ENCODE peak calls at places on chromosomes 4 and X, in four cellular contexts. L is CD8-positive, alpha-beta memory T cell; V is cardiac muscle cell; Z is aorta. R is an unnamed sample.

GRCh38 chr4:61185288-61185687 is 14.8 kb upstream of the ADGRL3 start:
- DNase-seq in L (no peak), V (no peak), Z (no peak), R (no peak)

GRCh38 chrX:9677098-9677739 is 88.4 kb downstream of the GPR143 start:
- DNase-seq in L (no peak), V (peak; percentile 40), Z (no peak), R (no peak)

GRCh38 chrX:34810911-34811310 is 131.7 kb upstream of the FAM47B start:
- DNase-seq in L (no peak), V (no peak), Z (no peak), R (no peak)

GRCh38 chr4:82721819-82722423 is 76.7 kb downstream of the SCD5 start:
- DNase-seq in L (no peak), V (no peak), Z (no peak), R (peak; percentile 61)

GRCh38 chr4:142365386-142365785 is 480.7 kb downstream of the INPP4B start:
- DNase-seq in L (no peak), V (no peak), Z (no peak), R (no peak)

GRCh38 chr4:76803522-76803921 is 94.4 kb downstream of the SOWAHB start:
- DNase-seq in L (no peak), V (peak; percentile 83), Z (no peak), R (no peak)

GRCh38 chrX:5936438-5936837 is 292.2 kb downstream of the NLGN4X start:
- DNase-seq in L (no peak), V (peak; percentile 50), Z (no peak), R (no peak)

GRCh38 chr4:122687450-122688121 is 44.9 kb upstream of the BBS12 start:
- DNase-seq in L (no peak), V (peak; percentile 33), Z (no peak), R (no peak)

GRCh38 chrX:65491620-65492019 is 43.0 kb downstream of the LAS1L start:
- DNase-seq in L (no peak), V (no peak), Z (no peak), R (no peak)

DNA sequence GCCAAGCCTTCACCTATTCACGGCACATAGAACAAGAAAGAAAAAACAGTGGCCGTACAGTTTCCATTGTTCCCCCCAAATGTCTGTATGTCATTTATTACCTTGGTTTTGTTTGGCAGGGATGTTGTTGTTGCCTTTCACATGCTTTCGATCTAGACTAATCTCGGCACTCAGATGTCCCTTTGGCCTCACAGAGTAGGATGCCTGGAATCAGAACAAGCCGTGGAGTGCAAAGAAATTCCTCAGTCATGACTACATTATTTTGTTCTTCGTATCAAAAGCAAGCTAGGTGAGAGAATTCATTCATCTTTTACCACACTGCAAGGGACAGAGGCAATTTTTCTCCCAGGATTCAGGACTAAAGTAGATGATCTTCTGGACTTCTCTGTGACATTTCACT is 106.9 kb downstream of the SMIM20 start:
- DNase-seq in L (no peak), V (peak; percentile 43), Z (no peak), R (no peak)
- H3K4me3 ChIP-seq in L (no peak overlapping the region), V (no peak overlapping the region), Z (no peak overlapping the region), R (no peak overlapping the region)

GRCh38 chr4:139736661-139737060 is 71.0 kb downstream of the MGST2 start:
- DNase-seq in L (no peak), V (peak; percentile 22), Z (no peak), R (no peak)
- H3K4me1 ChIP-seq in L (no peaks in the 10 kb centered on the region), V (peaks cover 66% of the 10 kb centered on the region), Z (peaks cover 2% of the 10 kb centered on the region), R (no peaks in the 10 kb centered on the region)

GRCh38 chr4:67531349-67531748 is 14.0 kb downstream of the CENPC start:
- DNase-seq in L (no peak), V (no peak), Z (no peak), R (no peak)

GRCh38 chr4:67539830-67540229 is 5.5 kb downstream of the CENPC start:
- DNase-seq in L (no peak), V (no peak), Z (no peak), R (no peak)

GRCh38 chr4:67533112-67533511 is 12.2 kb downstream of the CENPC start:
- DNase-seq in L (no peak), V (no peak), Z (no peak), R (no peak)

GRCh38 chr4:67535280-67535840 is 9.9 kb downstream of the CENPC start:
- DNase-seq in L (no peak), V (no peak), Z (no peak), R (no peak)
- H3K36me3 ChIP-seq in L (peaks cover 29% of the 10 kb centered on the region), V (peaks cover 27% of the 10 kb centered on the region), Z (peaks cover 6% of the 10 kb centered on the region), R (peaks cover 54% of the 10 kb centered on the region)

DNA sequence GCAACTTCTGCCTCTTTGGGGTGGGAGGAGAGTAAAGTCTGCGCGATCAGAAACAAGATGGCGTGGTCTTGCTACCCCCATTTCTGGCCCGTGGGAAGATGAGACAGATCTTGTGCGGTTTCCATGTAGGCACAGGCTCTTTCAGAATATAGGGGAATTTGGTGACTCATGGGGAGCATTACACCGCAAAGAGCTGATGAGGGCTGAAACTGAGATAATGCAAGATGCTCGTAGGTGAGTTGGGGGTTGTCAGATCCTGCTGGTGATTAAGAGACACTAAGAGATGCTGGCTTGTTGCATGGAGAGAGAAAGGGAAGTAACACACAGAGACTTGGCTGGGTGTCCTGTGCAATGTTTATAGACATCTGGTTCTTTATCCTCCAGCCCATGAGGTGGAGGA is 1.5 kb downstream of the EVC start:
- DNase-seq in L (no peak), V (peak; percentile 48), Z (no peak), R (no peak)
- H3K4me3 ChIP-seq in L (no peak overlapping the region), V (no peak overlapping the region), Z (no peak overlapping the region), R (no peak overlapping the region)

GRCh38 chrX:136742721-136743379 is 37.9 kb downstream of the ARHGEF6 start:
- DNase-seq in L (no peak), V (no peak), Z (no peak), R (no peak)
- H3K4me1 ChIP-seq in L (peaks cover 25% of the 10 kb centered on the region), V (no peaks in the 10 kb centered on the region), Z (no peaks in the 10 kb centered on the region), R (no peaks in the 10 kb centered on the region)

R was measured in HAP-1.